ENCODE peak calls at places on chromosomes 3 and 15, in four cellular contexts. F is lower lobe of right lung, L is H9, B is breast epithelium. Q is an unnamed sample.
A peak's percentile ranks its signal among the peaks of the same experiment; 100 is the strongest.

GRCh38 chr3:127733781-127734180 is 61.0 kb downstream of the ABTB1 start:
- DNase-seq in B (no peak), L (no peak), F (no peak), Q (no peak)

GRCh38 chr15:37698679-37699078 is 235.8 kb upstream of the TMCO5A start:
- DNase-seq in B (no peak), F (no peak), L (no peak), Q (no peak)

GRCh38 chr15:81256916-81257315 is 60.2 kb downstream of the IL16 start:
- DNase-seq in L (no peak), B (no peak), F (no peak), Q (no peak)

GRCh38 chr15:97504031-97504430 is 456.5 kb upstream of the ARRDC4 start:
- DNase-seq in F (no peak), B (no peak), L (no peak), Q (no peak)

GRCh38 chr3:125695688-125696087 is 100.4 kb upstream of the OSBPL11 start:
- DNase-seq in L (no peak), F (no peak), B (no peak), Q (no peak)

GRCh38 chr3:18370672-18371071 is 54.5 kb downstream of the SATB1 start:
- DNase-seq in B (no peak), F (no peak), L (no peak), Q (no peak)

GRCh38 chr15:43244092-43244491 is 22.6 kb downstream of the TGM5 start:
- DNase-seq in B (no peak), F (no peak), L (no peak), Q (no peak)

GRCh38 chr3:101154386-101154785 is 161.2 kb upstream of the ABI3BP start:
- DNase-seq in B (no peak), F (no peak), L (no peak), Q (no peak)

GRCh38 chr3:20905210-20905805 is 719.3 kb upstream of the SGO1 start:
- DNase-seq in B (no peak), F (no peak), L (no peak), Q (no peak)

GRCh38 chr3:40901298-40901697 is 298.0 kb upstream of the CTNNB1 start:
- DNase-seq in F (no peak), B (no peak), L (no peak), Q (no peak)

GRCh38 chr3:131705558-131706051 is 202.8 kb upstream of the MRPL3 start:
- DNase-seq in L (no peak), B (no peak), F (no peak), Q (no peak)

GRCh38 chr3:15796771-15797599 is 794 bp downstream of the ANKRD28 start:
- DNase-seq in L (no peak), F (no peak), B (no peak), Q (no peak)

GRCh38 chr3:46846624-46847542 is 16.4 kb downstream of the MYL3 start:
- DNase-seq in F (no peak), L (peak; percentile 24), B (no peak), Q (no peak)

GRCh38 chr15:38817427-38818155 is 253.0 kb upstream of the RASGRP1 start:
- DNase-seq in B (peak; percentile 89), L (peak; percentile 93), F (peak; percentile 86), Q (peak; percentile 93)

GRCh38 chr15:29637555-29637954 is 184.7 kb downstream of the TJP1 start:
- DNase-seq in F (no peak), L (no peak), B (no peak), Q (no peak)

GRCh38 chr3:58144478-58145142 is 66.2 kb downstream of the DNASE1L3 start:
- DNase-seq in F (no peak), L (no peak), B (no peak), Q (no peak)

GRCh38 chr3:24726423-24726822 is 231.8 kb upstream of the THRB start:
- DNase-seq in F (no peak), B (no peak), L (no peak), Q (no peak)

GRCh38 chr3:192303235-192303634 is 424.1 kb downstream of the FGF12 start:
- DNase-seq in L (no peak), F (no peak), B (no peak), Q (no peak)

GRCh38 chr3:66763294-66763693 is 234.8 kb upstream of the KBTBD8 start:
- DNase-seq in L (no peak), F (no peak), B (peak; percentile 84), Q (no peak)

GRCh38 chr3:191290311-191291025 is 38.7 kb upstream of the CCDC50 start:
- DNase-seq in L (no peak), B (no peak), F (no peak), Q (no peak)

GRCh38 chr3:152811974-152812760 is 22.8 kb upstream of the P2RY1 start:
- DNase-seq in B (no peak), L (no peak), F (no peak), Q (peak; percentile 49)

GRCh38 chr3:172129868-172130751 is 90.7 kb downstream of the FNDC3B start:
- DNase-seq in B (peak; percentile 81), F (peak; percentile 93), L (no peak), Q (peak; percentile 83)

GRCh38 chr3:156606729-156607128 is 51.8 kb upstream of the SSR3 start:
- DNase-seq in B (no peak), L (no peak), F (no peak), Q (no peak)

GRCh38 chr3:114290911-114291901 is 2.6 kb upstream of the TIGIT start:
- DNase-seq in B (no peak), F (peak; percentile 62), L (peak; percentile 95), Q (peak; percentile 65)

GRCh38 chr3:192772495-192772894 is 45.2 kb upstream of the FGF12 start:
- DNase-seq in F (no peak), L (peak; percentile 63), B (peak; percentile 61), Q (no peak)

GRCh38 chr3:29236441-29236840 is 44.4 kb upstream of the RBMS3 start:
- DNase-seq in F (no peak), L (no peak), B (no peak), Q (no peak)

GRCh38 chr3:12017487-12017886 is 13.3 kb downstream of the SYN2 start:
- DNase-seq in L (no peak), B (no peak), F (no peak), Q (no peak)

GRCh38 chr3:12015627-12016026 is 11.4 kb downstream of the SYN2 start:
- DNase-seq in L (no peak), F (no peak), B (no peak), Q (no peak)

GRCh38 chr3:12014613-12015012 is 10.4 kb downstream of the SYN2 start:
- DNase-seq in F (no peak), B (no peak), L (no peak), Q (no peak)
- H3K27me3 ChIP-seq in F (no peaks in the 10 kb centered on the region), B (peaks cover 2% of the 10 kb centered on the region), L (no peaks in the 10 kb centered on the region), Q (no peaks in the 10 kb centered on the region)

GRCh38 chr3:51796859-51797258 is 17.8 kb upstream of the IQCF6 start:
- DNase-seq in F (no peak), L (no peak), B (no peak), Q (no peak)

GRCh38 chr3:51799879-51800757 is 21.1 kb upstream of the IQCF6 start:
- DNase-seq in L (no peak), B (no peak), F (no peak), Q (peak; percentile 50)

GRCh38 chr3:51800758-51801140 is 21.7 kb upstream of the IQCF6 start:
- DNase-seq in L (no peak), B (no peak), F (no peak), Q (no peak)

GRCh38 chr3:51798561-51798960 is 19.5 kb upstream of the IQCF6 start:
- DNase-seq in L (peak; percentile 62), F (no peak), B (no peak), Q (no peak)

GRCh38 chr3:51802091-51802720 is 23.2 kb upstream of the IQCF6 start:
- DNase-seq in F (no peak), L (no peak), B (no peak), Q (no peak)
- H3K27me3 ChIP-seq in F (peaks cover 9% of the 10 kb centered on the region), L (no peaks in the 10 kb centered on the region), B (no peaks in the 10 kb centered on the region), Q (no peaks in the 10 kb centered on the region)

GRCh38 chr3:50433954-50434353 is 69.5 kb downstream of the CACNA2D2 start:
- DNase-seq in B (no peak), L (no peak), F (no peak), Q (no peak)

GRCh38 chr3:50428007-50428633 is 68.8 kb upstream of the TMEM115 start:
- DNase-seq in B (no peak), L (no peak), F (no peak), Q (no peak)

GRCh38 chr3:50427255-50427654 is 67.9 kb upstream of the TMEM115 start:
- DNase-seq in L (no peak), B (no peak), F (no peak), Q (no peak)

GRCh38 chr3:50430950-50431435 is 71.7 kb upstream of the TMEM115 start:
- DNase-seq in F (no peak), B (no peak), L (no peak), Q (no peak)

DNA sequence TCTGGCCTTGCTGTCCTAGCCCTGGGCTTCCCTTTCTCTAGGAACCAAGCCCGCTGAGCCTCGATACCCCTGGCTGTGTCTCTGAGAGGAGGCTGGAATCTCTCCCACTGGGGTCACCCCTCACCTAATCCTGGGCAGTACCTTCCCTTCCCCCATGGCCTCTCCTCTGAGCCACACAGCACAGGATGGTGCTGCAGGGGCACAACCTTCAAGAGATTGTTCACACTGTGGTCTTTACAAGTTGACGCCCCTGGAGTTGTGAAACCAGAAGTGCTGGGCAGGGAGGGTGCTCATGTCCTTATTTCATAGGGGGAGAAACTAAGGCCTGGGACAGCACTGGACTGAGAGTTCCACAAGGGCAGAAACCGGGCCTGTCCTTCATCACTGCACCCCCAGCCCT is 70.9 kb upstream of the TMEM115 start:
- DNase-seq in F (no peak), L (no peak), B (no peak), Q (no peak)
- H3K27me3 ChIP-seq in F (no peaks in the 10 kb centered on the region), L (no peaks in the 10 kb centered on the region), B (no peaks in the 10 kb centered on the region), Q (peaks cover 1% of the 10 kb centered on the region)

DNA sequence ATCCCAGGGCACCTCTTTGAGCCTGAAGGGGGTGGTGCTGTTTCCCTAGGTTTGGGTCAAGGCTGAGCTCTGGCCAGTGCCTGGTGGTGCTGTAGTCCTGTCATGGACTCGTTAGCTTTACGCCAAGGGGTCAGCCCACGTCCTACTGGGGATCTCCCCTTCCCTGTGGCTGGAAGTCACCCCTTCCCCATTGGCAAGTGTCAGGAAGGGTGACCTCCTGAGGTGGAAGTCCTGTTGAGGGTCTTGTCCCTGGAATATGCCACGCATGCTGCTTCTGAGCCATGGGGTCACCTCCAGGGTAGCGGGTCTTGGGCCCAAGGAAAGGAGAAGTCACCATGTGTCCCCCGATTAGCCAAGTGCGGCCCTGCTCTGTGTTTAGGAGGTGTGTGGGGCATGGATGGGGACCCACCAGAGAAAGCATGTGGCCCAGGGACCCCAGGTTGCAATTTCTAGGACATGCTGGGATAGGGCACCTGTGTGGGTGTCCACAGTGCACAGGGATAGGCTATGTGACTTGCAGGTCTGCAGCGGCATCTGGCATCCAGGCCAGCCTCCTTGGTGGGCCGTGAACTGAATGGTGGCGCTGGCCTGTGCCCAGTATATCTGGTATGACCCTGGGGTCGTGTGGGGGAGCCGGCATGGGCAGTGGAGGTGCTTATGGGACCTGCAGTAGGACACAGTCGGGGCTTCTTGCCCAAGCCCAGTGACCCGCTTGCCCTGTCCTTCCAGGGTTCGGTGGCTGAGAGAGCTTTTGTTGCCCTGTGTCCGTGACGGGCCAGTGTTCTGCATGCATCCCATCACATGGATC is 226.7 kb downstream of the SNRPN start:
- DNase-seq in B (peak; percentile 19), L (peak; percentile 12), F (peak; percentile 34), Q (peak; percentile 29)
- H3K27me3 ChIP-seq in B (no peaks in the 10 kb centered on the region), L (no peaks in the 10 kb centered on the region), F (no peaks in the 10 kb centered on the region), Q (no peaks in the 10 kb centered on the region)

Q was measured in Caco-2.